ENCODE peak calls at places on chromosome 9, in four cellular contexts. S is C1 segment of cervical spinal cord, B is IMR-90, A is bronchial epithelial cell. P is an unnamed sample.

GRCh38 chr9:6051511-6051950 is 36.1 kb upstream of the RANBP6 start:
- DNase-seq in S (no peak), A (no peak), B (no peak), P (no peak)

GRCh38 chr9:121815556-121816448 is 164.4 kb downstream of the DAB2IP start:
- DNase-seq in B (no peak), S (no peak), A (no peak), P (no peak)

GRCh38 chr9:116467740-116468351 is 219.3 kb upstream of the TRIM32 start:
- DNase-seq in A (no peak), S (no peak), B (no peak), P (no peak)

GRCh38 chr9:117145811-117146490 is 268.9 kb downstream of the ASTN2 start:
- DNase-seq in S (no peak), B (no peak), A (no peak), P (no peak)

GRCh38 chr9:33239922-33240321 is at the start of gene SPINK4:
- DNase-seq in B (peak), A (no peak), S (no peak), P (no peak)

GRCh38 chr9:94065535-94065961 is 18.7 kb upstream of the PTPDC1 start:
- DNase-seq in B (peak), A (peak), S (peak), P (peak)

GRCh38 chr9:96040591-96041461 is 165.3 kb downstream of the ERCC6L2 start:
- DNase-seq in B (peak), S (no peak), A (no peak), P (no peak)

GRCh38 chr9:136328622-136329041 is 1.3 kb downstream of the GPSM1 start:
- DNase-seq in A (no peak), S (peak), B (peak), P (no peak)

GRCh38 chr9:93891050-93891449 is 64.1 kb downstream of the BARX1 start:
- DNase-seq in A (no peak), B (no peak), S (no peak), P (no peak)

GRCh38 chr9:94656190-94656589 is 16.9 kb upstream of the FBP1 start:
- DNase-seq in S (peak), B (no peak), A (no peak), P (no peak)

GRCh38 chr9:3541206-3541605 is 15.4 kb upstream of the RFX3 start:
- DNase-seq in S (no peak), B (no peak), A (no peak), P (no peak)

GRCh38 chr9:126953089-126953809 is 38.7 kb downstream of the RALGPS1 start:
- DNase-seq in S (no peak), A (no peak), B (peak), P (no peak)

GRCh38 chr9:24436761-24437160 is 108.9 kb downstream of the IZUMO3 start:
- DNase-seq in B (no peak), S (no peak), A (no peak), P (no peak)

GRCh38 chr9:111966851-111967250 is 70.2 kb downstream of the UGCG start:
- DNase-seq in A (peak), B (peak), S (no peak), P (no peak)

GRCh38 chr9:98654247-98654646 is 54.5 kb downstream of the GABBR2 start:
- DNase-seq in S (no peak), B (peak), A (peak), P (peak)

GRCh38 chr9:133716564-133717112 is 21.5 kb downstream of the SARDH start:
- DNase-seq in A (no peak), S (peak), B (no peak), P (no peak)

GRCh38 chr9:7360513-7360912 is 439.1 kb downstream of the DMAC1 start:
- DNase-seq in B (no peak), S (no peak), A (no peak), P (no peak)

GRCh38 chr9:76486151-76486550 is 27.2 kb downstream of the GCNT1 start:
- DNase-seq in A (no peak), S (no peak), B (peak), P (no peak)

GRCh38 chr9:31445357-31445756 is 939.1 kb upstream of the ACO1 start:
- DNase-seq in B (no peak), A (peak), S (no peak), P (no peak)

GRCh38 chr9:131562032-131562959 is 17.0 kb downstream of the PRRT1B start:
- DNase-seq in B (peak), A (peak), S (no peak), P (peak)

GRCh38 chr9:96048954-96049831 is 173.7 kb downstream of the ERCC6L2 start:
- DNase-seq in S (peak), A (no peak), B (no peak), P (no peak)

GRCh38 chr9:72952914-72953313 is at the start of gene ALDH1A1:
- DNase-seq in A (peak), S (no peak), B (no peak), P (no peak)

GRCh38 chr9:38689678-38690077 is 30.3 kb downstream of the FAM240B start:
- DNase-seq in S (peak), B (peak), A (no peak), P (no peak)

GRCh38 chr9:134436926-134437325 is 110.7 kb downstream of the RXRA start:
- DNase-seq in A (no peak), S (no peak), B (no peak), P (no peak)

GRCh38 chr9:132842124-132843005 is 35.7 kb downstream of the AK8 start:
- DNase-seq in B (no peak), S (no peak), A (no peak), P (no peak)

GRCh38 chr9:134410078-134410834 is 84.0 kb downstream of the RXRA start:
- DNase-seq in B (no peak), A (no peak), S (no peak), P (no peak)

P was measured in RWPE1.